ENCODE peak calls at places on chromosomes 7 and 10, in eight cellular contexts. One of them, this sample, is unnamed.

GRCh38 chr7:29106128-29106988 is 40.0 kb downstream of the CPVL start:
- DNase-seq in IMR-90: peak
- DNase-seq in lower lobe of right lung: no peak
- DNase-seq in ovary: no peak
- DNase-seq in retinal pigment epithelial cell: no peak
- DNase-seq in left ventricle myocardium inferior: no peak
- DNase-seq in tibial nerve: no peak
- DNase-seq in HFFc6: peak
- DNase-seq in this sample: no peak

GRCh38 chr10:16673443-16673842 is 143.8 kb downstream of the RSU1 start:
- DNase-seq in IMR-90: no peak
- DNase-seq in lower lobe of right lung: no peak
- DNase-seq in ovary: no peak
- DNase-seq in retinal pigment epithelial cell: no peak
- DNase-seq in left ventricle myocardium inferior: no peak
- DNase-seq in tibial nerve: no peak
- DNase-seq in HFFc6: no peak
- DNase-seq in this sample: no peak

GRCh38 chr7:22587322-22587721 is 87.3 kb upstream of the STEAP1B start:
- DNase-seq in IMR-90: no peak
- DNase-seq in lower lobe of right lung: no peak
- DNase-seq in ovary: no peak
- DNase-seq in retinal pigment epithelial cell: no peak
- DNase-seq in left ventricle myocardium inferior: no peak
- DNase-seq in tibial nerve: no peak
- DNase-seq in HFFc6: no peak
- DNase-seq in this sample: no peak

GRCh38 chr10:13453896-13454295 is 74.9 kb downstream of the BEND7 start:
- DNase-seq in IMR-90: no peak
- DNase-seq in lower lobe of right lung: no peak
- DNase-seq in ovary: no peak
- DNase-seq in retinal pigment epithelial cell: no peak
- DNase-seq in left ventricle myocardium inferior: no peak
- DNase-seq in tibial nerve: no peak
- DNase-seq in HFFc6: no peak
- DNase-seq in this sample: no peak

GRCh38 chr10:113539789-113540188 is 13.1 kb upstream of the HABP2 start:
- DNase-seq in IMR-90: peak
- DNase-seq in lower lobe of right lung: no peak
- DNase-seq in ovary: no peak
- DNase-seq in retinal pigment epithelial cell: no peak
- DNase-seq in left ventricle myocardium inferior: no peak
- DNase-seq in tibial nerve: no peak
- DNase-seq in HFFc6: peak
- DNase-seq in this sample: no peak

GRCh38 chr7:81877890-81878289 is 108.0 kb upstream of the HGF start:
- DNase-seq in IMR-90: no peak
- DNase-seq in lower lobe of right lung: no peak
- DNase-seq in ovary: no peak
- DNase-seq in retinal pigment epithelial cell: no peak
- DNase-seq in left ventricle myocardium inferior: no peak
- DNase-seq in tibial nerve: no peak
- DNase-seq in HFFc6: no peak
- DNase-seq in this sample: no peak

GRCh38 chr10:113347508-113347907 is 205.3 kb upstream of the HABP2 start:
- DNase-seq in IMR-90: no peak
- DNase-seq in lower lobe of right lung: no peak
- DNase-seq in ovary: no peak
- DNase-seq in retinal pigment epithelial cell: no peak
- DNase-seq in left ventricle myocardium inferior: peak
- DNase-seq in tibial nerve: no peak
- DNase-seq in HFFc6: no peak
- DNase-seq in this sample: no peak

GRCh38 chr10:43845121-43845520 is 196.4 kb upstream of the ZNF32 start:
- DNase-seq in IMR-90: no peak
- DNase-seq in lower lobe of right lung: no peak
- DNase-seq in ovary: no peak
- DNase-seq in retinal pigment epithelial cell: no peak
- DNase-seq in left ventricle myocardium inferior: no peak
- DNase-seq in tibial nerve: no peak
- DNase-seq in HFFc6: no peak
- DNase-seq in this sample: no peak

GRCh38 chr10:125547010-125547650 is 135.8 kb downstream of the TEX36 start:
- DNase-seq in IMR-90: no peak
- DNase-seq in lower lobe of right lung: no peak
- DNase-seq in ovary: no peak
- DNase-seq in retinal pigment epithelial cell: no peak
- DNase-seq in left ventricle myocardium inferior: no peak
- DNase-seq in tibial nerve: no peak
- DNase-seq in HFFc6: no peak
- DNase-seq in this sample: no peak
- TF ChIP-seq CTCF in IMR-90: no peak
- TF ChIP-seq CTCF in lower lobe of right lung: no peak
- TF ChIP-seq CTCF in ovary: no peak
- TF ChIP-seq CTCF in retinal pigment epithelial cell: no peak
- TF ChIP-seq CTCF in left ventricle myocardium inferior: no peak
- TF ChIP-seq CTCF in tibial nerve: no peak
- TF ChIP-seq CTCF in HFFc6: no peak
- TF ChIP-seq CTCF in this sample: no peak

GRCh38 chr7:140674356-140674800 is 1.6 kb downstream of the ADCK2 start:
- DNase-seq in IMR-90: no peak
- DNase-seq in lower lobe of right lung: peak
- DNase-seq in ovary: no peak
- DNase-seq in retinal pigment epithelial cell: no peak
- DNase-seq in left ventricle myocardium inferior: no peak
- DNase-seq in tibial nerve: no peak
- DNase-seq in HFFc6: no peak
- DNase-seq in this sample: no peak

GRCh38 chr7:140672382-140673062 is at the start of gene ADCK2:
- DNase-seq in IMR-90: no peak
- DNase-seq in lower lobe of right lung: peak
- DNase-seq in ovary: peak
- DNase-seq in retinal pigment epithelial cell: no peak
- DNase-seq in left ventricle myocardium inferior: peak
- DNase-seq in tibial nerve: no peak
- DNase-seq in HFFc6: no peak
- DNase-seq in this sample: no peak

GRCh38 chr7:140673770-140674155 is 1.0 kb downstream of the ADCK2 start:
- DNase-seq in IMR-90: no peak
- DNase-seq in lower lobe of right lung: no peak
- DNase-seq in ovary: no peak
- DNase-seq in retinal pigment epithelial cell: no peak
- DNase-seq in left ventricle myocardium inferior: no peak
- DNase-seq in tibial nerve: no peak
- DNase-seq in HFFc6: no peak
- DNase-seq in this sample: no peak

GRCh38 chr7:140671966-140672365 is 779 bp upstream of the ADCK2 start:
- DNase-seq in IMR-90: no peak
- DNase-seq in lower lobe of right lung: no peak
- DNase-seq in ovary: no peak
- DNase-seq in retinal pigment epithelial cell: no peak
- DNase-seq in left ventricle myocardium inferior: no peak
- DNase-seq in tibial nerve: no peak
- DNase-seq in HFFc6: no peak
- DNase-seq in this sample: no peak

GRCh38 chr7:140673063-140673769 is 471 bp downstream of the ADCK2 start:
- DNase-seq in IMR-90: no peak
- DNase-seq in lower lobe of right lung: peak
- DNase-seq in ovary: peak
- DNase-seq in retinal pigment epithelial cell: no peak
- DNase-seq in left ventricle myocardium inferior: peak
- DNase-seq in tibial nerve: no peak
- DNase-seq in HFFc6: no peak
- DNase-seq in this sample: no peak
- TF ChIP-seq CTCF in IMR-90: no peak
- TF ChIP-seq CTCF in lower lobe of right lung: no peak
- TF ChIP-seq CTCF in ovary: no peak
- TF ChIP-seq CTCF in retinal pigment epithelial cell: no peak
- TF ChIP-seq CTCF in left ventricle myocardium inferior: no peak
- TF ChIP-seq CTCF in tibial nerve: no peak
- TF ChIP-seq CTCF in HFFc6: peak
- TF ChIP-seq CTCF in this sample: no peak

GRCh38 chr10:103922659-103923058 is 4.7 kb upstream of the STN1 start:
- DNase-seq in IMR-90: no peak
- DNase-seq in lower lobe of right lung: no peak
- DNase-seq in ovary: no peak
- DNase-seq in retinal pigment epithelial cell: no peak
- DNase-seq in left ventricle myocardium inferior: no peak
- DNase-seq in tibial nerve: no peak
- DNase-seq in HFFc6: no peak
- DNase-seq in this sample: no peak

GRCh38 chr10:103919648-103920025 is 1.7 kb upstream of the STN1 start:
- DNase-seq in IMR-90: no peak
- DNase-seq in lower lobe of right lung: no peak
- DNase-seq in ovary: no peak
- DNase-seq in retinal pigment epithelial cell: no peak
- DNase-seq in left ventricle myocardium inferior: no peak
- DNase-seq in tibial nerve: no peak
- DNase-seq in HFFc6: no peak
- DNase-seq in this sample: no peak

GRCh38 chr10:103923502-103923901 is 5.5 kb upstream of the STN1 start:
- DNase-seq in IMR-90: no peak
- DNase-seq in lower lobe of right lung: no peak
- DNase-seq in ovary: no peak
- DNase-seq in retinal pigment epithelial cell: no peak
- DNase-seq in left ventricle myocardium inferior: no peak
- DNase-seq in tibial nerve: no peak
- DNase-seq in HFFc6: no peak
- DNase-seq in this sample: no peak

GRCh38 chr10:103921248-103921647 is 3.3 kb upstream of the STN1 start:
- DNase-seq in IMR-90: no peak
- DNase-seq in lower lobe of right lung: no peak
- DNase-seq in ovary: no peak
- DNase-seq in retinal pigment epithelial cell: no peak
- DNase-seq in left ventricle myocardium inferior: no peak
- DNase-seq in tibial nerve: no peak
- DNase-seq in HFFc6: no peak
- DNase-seq in this sample: no peak

GRCh38 chr10:103921750-103922195 is 3.8 kb upstream of the STN1 start:
- DNase-seq in IMR-90: peak
- DNase-seq in lower lobe of right lung: no peak
- DNase-seq in ovary: no peak
- DNase-seq in retinal pigment epithelial cell: no peak
- DNase-seq in left ventricle myocardium inferior: no peak
- DNase-seq in tibial nerve: no peak
- DNase-seq in HFFc6: no peak
- DNase-seq in this sample: no peak
- TF ChIP-seq CTCF in IMR-90: no peak
- TF ChIP-seq CTCF in lower lobe of right lung: no peak
- TF ChIP-seq CTCF in ovary: no peak
- TF ChIP-seq CTCF in retinal pigment epithelial cell: peak
- TF ChIP-seq CTCF in left ventricle myocardium inferior: no peak
- TF ChIP-seq CTCF in tibial nerve: no peak
- TF ChIP-seq CTCF in HFFc6: no peak
- TF ChIP-seq CTCF in this sample: no peak

DNA sequence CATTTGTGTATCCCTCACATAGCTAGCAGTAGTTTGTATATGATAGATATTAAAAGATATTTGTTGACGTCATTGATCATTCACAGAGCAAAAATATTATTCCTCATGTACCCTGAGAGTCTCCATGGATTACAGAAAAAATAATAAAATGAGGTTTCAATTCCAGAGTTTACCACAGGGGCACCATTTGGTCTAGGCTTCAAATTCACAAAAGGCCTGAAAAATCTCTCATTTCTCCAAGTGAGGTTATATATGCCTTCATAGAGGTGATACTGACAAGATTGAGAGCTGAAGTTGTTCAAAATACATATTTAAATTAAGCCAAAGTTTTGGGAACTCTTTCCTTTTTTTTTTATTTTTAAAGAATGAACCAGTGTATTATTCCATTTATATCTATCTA is 52.7 kb downstream of the TMEM26 start:
- DNase-seq in IMR-90: no peak
- DNase-seq in lower lobe of right lung: no peak
- DNase-seq in ovary: no peak
- DNase-seq in retinal pigment epithelial cell: no peak
- DNase-seq in left ventricle myocardium inferior: no peak
- DNase-seq in tibial nerve: no peak
- DNase-seq in HFFc6: no peak
- DNase-seq in this sample: no peak
- TF ChIP-seq CTCF in IMR-90: peak
- TF ChIP-seq CTCF in lower lobe of right lung: no peak
- TF ChIP-seq CTCF in ovary: no peak
- TF ChIP-seq CTCF in retinal pigment epithelial cell: no peak
- TF ChIP-seq CTCF in left ventricle myocardium inferior: no peak
- TF ChIP-seq CTCF in tibial nerve: no peak
- TF ChIP-seq CTCF in HFFc6: peak
- TF ChIP-seq CTCF in this sample: no peak

GRCh38 chr10:100516847-100517246 is 2.8 kb downstream of the SEC31B start:
- DNase-seq in IMR-90: no peak
- DNase-seq in lower lobe of right lung: no peak
- DNase-seq in ovary: no peak
- DNase-seq in retinal pigment epithelial cell: no peak
- DNase-seq in left ventricle myocardium inferior: no peak
- DNase-seq in tibial nerve: no peak
- DNase-seq in HFFc6: peak
- DNase-seq in this sample: no peak
- TF ChIP-seq CTCF in IMR-90: peak
- TF ChIP-seq CTCF in lower lobe of right lung: no peak
- TF ChIP-seq CTCF in ovary: no peak
- TF ChIP-seq CTCF in retinal pigment epithelial cell: no peak
- TF ChIP-seq CTCF in left ventricle myocardium inferior: peak
- TF ChIP-seq CTCF in tibial nerve: no peak
- TF ChIP-seq CTCF in HFFc6: peak
- TF ChIP-seq CTCF in this sample: no peak

GRCh38 chr10:3935141-3935540 is 150.1 kb upstream of the KLF6 start:
- DNase-seq in IMR-90: peak
- DNase-seq in lower lobe of right lung: no peak
- DNase-seq in ovary: peak
- DNase-seq in retinal pigment epithelial cell: no peak
- DNase-seq in left ventricle myocardium inferior: no peak
- DNase-seq in tibial nerve: no peak
- DNase-seq in HFFc6: peak
- DNase-seq in this sample: no peak
- TF ChIP-seq CTCF in IMR-90: no peak
- TF ChIP-seq CTCF in lower lobe of right lung: no peak
- TF ChIP-seq CTCF in ovary: no peak
- TF ChIP-seq CTCF in retinal pigment epithelial cell: no peak
- TF ChIP-seq CTCF in left ventricle myocardium inferior: no peak
- TF ChIP-seq CTCF in tibial nerve: no peak
- TF ChIP-seq CTCF in HFFc6: no peak
- TF ChIP-seq CTCF in this sample: no peak

GRCh38 chr7:129664029-129665012 is 52.8 kb downstream of the NRF1 start:
- DNase-seq in IMR-90: peak
- DNase-seq in lower lobe of right lung: no peak
- DNase-seq in ovary: no peak
- DNase-seq in retinal pigment epithelial cell: no peak
- DNase-seq in left ventricle myocardium inferior: no peak
- DNase-seq in tibial nerve: no peak
- DNase-seq in HFFc6: peak
- DNase-seq in this sample: no peak
- TF ChIP-seq CTCF in IMR-90: peak
- TF ChIP-seq CTCF in lower lobe of right lung: peak
- TF ChIP-seq CTCF in ovary: no peak
- TF ChIP-seq CTCF in retinal pigment epithelial cell: peak
- TF ChIP-seq CTCF in left ventricle myocardium inferior: peak
- TF ChIP-seq CTCF in tibial nerve: no peak
- TF ChIP-seq CTCF in HFFc6: peak
- TF ChIP-seq CTCF in this sample: no peak

This sample was measured in omental fat pad.